ENCODE peak calls at places on chromosomes 11 and 22, in five cellular contexts. M, B, V, T and D are unnamed samples.

GRCh38 chr22:27603823-27604190 is 197.7 kb downstream of the MN1 start:
- DNase-seq in B (no peak), V (peak), M (no peak), T (no peak), D (peak)

GRCh38 chr11:115919341-115920086 is 415.3 kb upstream of the CADM1 start:
- DNase-seq in B (peak), M (no peak), V (no peak), T (no peak), D (no peak)

GRCh38 chr22:49055406-49055805 is 772.3 kb downstream of the BRD1 start:
- DNase-seq in M (no peak), B (no peak), T (no peak), V (no peak), D (no peak)

GRCh38 chr11:116312560-116313340 is 460.0 kb downstream of the BUD13 start:
- DNase-seq in M (no peak), B (peak), T (peak), V (peak), D (peak)

GRCh38 chr11:12901874-12902481 is 107.1 kb upstream of the RASSF10 start:
- DNase-seq in T (no peak), M (no peak), V (no peak), B (no peak), D (no peak)

GRCh38 chr11:126311464-126312291 is 7.8 kb downstream of the DCPS start:
- DNase-seq in B (no peak), V (no peak), M (no peak), T (no peak), D (no peak)

GRCh38 chr22:49967333-49968241 is 7.0 kb downstream of the PIM3 start:
- DNase-seq in T (peak), V (no peak), M (peak), B (peak), D (peak)

GRCh38 chr11:121563900-121564822 is 111.4 kb upstream of the SORL1-AS1 start:
- DNase-seq in V (no peak), T (no peak), B (no peak), M (no peak), D (no peak)

GRCh38 chr11:64384981-64385952 is 26.3 kb downstream of the RPS6KA4 start:
- DNase-seq in B (no peak), T (no peak), V (no peak), M (no peak), D (no peak)
- TF ChIP-seq CTCF in B (no peak), T (no peak), V (no peak), M (no peak), D (no peak)

GRCh38 chr11:30635401-30635989 is 49.3 kb upstream of the MPPED2 start:
- DNase-seq in V (peak), M (no peak), B (peak), T (peak), D (no peak)
- H3K4me3 ChIP-seq in V (peak), M (no peak), B (no peak), T (no peak), D (no peak)

DNA sequence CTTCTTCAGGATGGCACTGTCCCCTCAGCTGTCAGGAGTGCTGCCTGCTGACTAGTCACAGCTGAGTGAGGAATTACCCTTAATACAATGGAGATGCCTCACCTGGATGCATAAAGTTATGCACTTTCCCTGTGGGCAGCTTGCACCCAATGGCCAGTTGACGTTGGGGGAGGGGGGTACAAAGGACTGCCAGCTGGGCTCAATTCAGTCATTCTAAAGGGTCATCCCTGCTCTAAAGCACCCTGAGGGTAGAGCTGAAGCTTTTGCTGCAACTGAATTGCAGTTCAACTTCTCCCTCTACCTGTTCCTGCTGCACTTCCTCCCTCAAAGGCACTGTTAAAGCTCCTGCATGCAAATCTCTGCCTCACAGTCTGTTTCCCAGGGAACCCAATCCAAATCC is 147.8 kb upstream of the SESN3 start:
- DNase-seq in T (no peak), B (no peak), M (no peak), V (no peak), D (no peak)
- TF ChIP-seq CTCF in T (no peak), B (no peak), M (no peak), V (no peak), D (no peak)

DNA sequence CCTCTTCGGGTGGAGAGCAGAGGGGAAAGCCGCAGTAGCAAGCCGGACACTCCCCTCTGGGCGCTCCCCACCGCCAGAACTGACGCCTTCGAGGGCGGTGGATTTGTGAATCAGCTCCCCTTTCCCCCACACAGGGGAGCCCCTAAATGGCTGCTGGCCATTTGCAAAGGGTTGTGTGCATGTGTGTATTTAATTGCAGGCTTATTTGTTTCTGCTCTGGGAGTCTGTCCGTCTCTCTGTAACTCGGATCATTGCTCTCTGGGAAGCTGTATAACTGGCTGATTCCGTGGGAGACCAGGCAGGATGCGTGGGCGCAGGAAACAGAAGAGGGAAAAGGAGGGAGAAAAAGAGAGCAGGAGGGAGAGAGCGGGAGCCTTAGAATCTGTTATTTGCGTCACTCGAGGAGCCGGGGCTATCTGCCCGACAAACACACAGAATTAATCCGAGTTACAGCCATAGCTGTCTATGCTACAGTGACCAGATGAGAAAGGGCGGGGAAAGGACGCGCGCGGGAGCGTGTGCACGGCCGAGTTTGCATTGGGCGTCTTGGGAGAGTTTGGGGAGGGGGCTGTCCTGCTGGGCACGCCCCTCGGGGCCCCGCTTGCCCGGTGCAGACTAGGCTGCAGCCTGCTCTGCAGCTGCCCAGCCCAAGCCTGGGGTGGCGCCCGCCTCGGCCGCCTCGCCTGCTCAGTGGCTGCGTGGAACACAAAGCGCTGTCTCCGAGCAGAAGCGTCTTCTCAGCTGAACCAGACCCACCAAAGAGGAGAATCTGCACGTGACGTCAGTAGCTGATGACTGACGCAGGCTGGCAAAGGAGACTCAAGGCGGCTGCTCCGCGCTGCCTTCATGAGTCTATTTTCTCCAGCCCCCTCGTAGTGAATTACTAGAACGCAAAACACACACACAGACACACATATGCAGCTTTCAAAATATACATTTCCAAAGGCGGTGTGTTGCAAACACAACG is 105.3 kb upstream of the HSD17B12 start:
- DNase-seq in V (no peak), B (peak), T (no peak), M (no peak), D (no peak)
- H3K4me3 ChIP-seq in V (peak), B (peak), T (peak), M (no peak), D (peak)

DNA sequence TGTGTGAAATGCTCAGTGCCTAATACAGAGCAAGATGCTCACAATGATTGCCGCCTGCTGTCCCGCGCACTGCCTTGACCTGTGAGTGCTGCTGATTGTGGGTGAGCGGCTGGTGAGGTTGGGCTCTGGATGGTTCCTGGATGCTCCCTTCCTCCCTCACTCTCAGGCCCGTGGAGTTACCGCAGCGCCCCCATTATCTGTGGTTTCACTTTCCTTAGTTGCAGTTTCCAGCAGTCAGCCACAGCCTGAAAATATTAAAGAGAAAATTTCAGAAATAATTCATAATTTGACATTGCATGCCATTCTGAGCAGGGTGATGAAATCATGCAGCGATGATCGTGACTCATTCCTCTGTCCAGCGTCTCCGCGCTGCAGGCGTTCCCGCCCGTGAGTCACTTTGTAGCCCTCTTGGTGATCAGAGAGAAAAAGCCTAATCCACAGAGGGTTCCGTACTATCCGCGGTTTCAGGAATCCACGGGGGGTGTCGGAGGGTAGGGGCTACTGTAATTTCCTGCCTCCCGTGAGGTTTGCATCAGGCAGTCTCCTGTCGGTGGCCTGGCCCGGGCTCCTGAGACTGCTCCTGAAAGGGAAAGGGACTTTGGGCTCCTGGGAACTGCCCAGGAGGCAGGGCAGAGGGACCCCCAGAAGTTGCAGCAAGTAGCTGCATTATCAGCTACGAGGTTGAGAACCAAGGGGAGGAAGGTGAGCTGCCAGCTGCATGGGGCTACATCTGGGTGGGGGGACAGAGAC is 10.6 kb downstream of the RPL3 start:
- DNase-seq in V (peak), M (no peak), T (peak), B (peak), D (peak)
- TF ChIP-seq CTCF in V (peak), M (no peak), T (no peak), B (no peak), D (no peak)

GRCh38 chr11:124256076-124256475 is at the start of gene OR8G5:
- DNase-seq in B (no peak), V (no peak), M (no peak), T (no peak), D (no peak)
- H3K4me3 ChIP-seq in B (no peak), V (no peak), M (no peak), T (no peak), D (no peak)

GRCh38 chr11:58905716-58906547 is 33.4 kb upstream of the GLYATL1 start:
- DNase-seq in V (peak), T (peak), M (no peak), B (peak), D (no peak)
- TF ChIP-seq CTCF in V (peak), T (peak), M (no peak), B (peak), D (no peak)